ENCODE peak calls at places on chromosomes 3 and 15, in six cellular contexts. V, G, H, Q, Z and Y are unnamed samples.

GRCh38 chr3:187011915-187012314 is 81.6 kb downstream of the ST6GAL1 start:
- DNase-seq in V (peak; percentile 58), G (no peak), H (no peak), Q (no peak), Z (no peak), Y (no peak)

GRCh38 chr3:142801746-142802145 is 77.9 kb downstream of the TRPC1 start:
- DNase-seq in V (no peak), G (no peak), H (no peak), Q (no peak), Z (no peak), Y (no peak)

GRCh38 chr3:30666564-30667249 is 60.3 kb downstream of the TGFBR2 start:
- DNase-seq in V (no peak), G (no peak), H (no peak), Q (no peak), Z (no peak), Y (no peak)

GRCh38 chr15:49270541-49271421 is 100.7 kb downstream of the GALK2 start:
- DNase-seq in V (no peak), G (no peak), H (no peak), Q (no peak), Z (no peak), Y (peak; percentile 23)

GRCh38 chr3:186472466-186473008 is 71.6 kb downstream of the CRYGS start:
- DNase-seq in V (no peak), G (no peak), H (no peak), Q (no peak), Z (no peak), Y (no peak)

GRCh38 chr15:99438222-99438592 is 127.6 kb upstream of the MEF2A start:
- DNase-seq in V (no peak), G (peak; percentile 12), H (no peak), Q (no peak), Z (no peak), Y (peak; percentile 18)

GRCh38 chr3:184354121-184354728 is 7.2 kb downstream of the CLCN2 start:
- DNase-seq in V (peak; percentile 64), G (no peak), H (peak; percentile 18), Q (no peak), Z (no peak), Y (peak; percentile 64)

GRCh38 chr3:14113964-14114667 is 10.6 kb downstream of the CHCHD4 start:
- DNase-seq in V (no peak), G (no peak), H (peak; percentile 47), Q (no peak), Z (no peak), Y (no peak)

GRCh38 chr3:42823351-42823750 is 14.1 kb downstream of the ACKR2 start:
- DNase-seq in V (no peak), G (no peak), H (no peak), Q (no peak), Z (no peak), Y (no peak)

GRCh38 chr15:89299896-89300295 is 34.7 kb downstream of the POLG start:
- DNase-seq in V (no peak), G (no peak), H (no peak), Q (no peak), Z (peak; percentile 16), Y (no peak)

DNA sequence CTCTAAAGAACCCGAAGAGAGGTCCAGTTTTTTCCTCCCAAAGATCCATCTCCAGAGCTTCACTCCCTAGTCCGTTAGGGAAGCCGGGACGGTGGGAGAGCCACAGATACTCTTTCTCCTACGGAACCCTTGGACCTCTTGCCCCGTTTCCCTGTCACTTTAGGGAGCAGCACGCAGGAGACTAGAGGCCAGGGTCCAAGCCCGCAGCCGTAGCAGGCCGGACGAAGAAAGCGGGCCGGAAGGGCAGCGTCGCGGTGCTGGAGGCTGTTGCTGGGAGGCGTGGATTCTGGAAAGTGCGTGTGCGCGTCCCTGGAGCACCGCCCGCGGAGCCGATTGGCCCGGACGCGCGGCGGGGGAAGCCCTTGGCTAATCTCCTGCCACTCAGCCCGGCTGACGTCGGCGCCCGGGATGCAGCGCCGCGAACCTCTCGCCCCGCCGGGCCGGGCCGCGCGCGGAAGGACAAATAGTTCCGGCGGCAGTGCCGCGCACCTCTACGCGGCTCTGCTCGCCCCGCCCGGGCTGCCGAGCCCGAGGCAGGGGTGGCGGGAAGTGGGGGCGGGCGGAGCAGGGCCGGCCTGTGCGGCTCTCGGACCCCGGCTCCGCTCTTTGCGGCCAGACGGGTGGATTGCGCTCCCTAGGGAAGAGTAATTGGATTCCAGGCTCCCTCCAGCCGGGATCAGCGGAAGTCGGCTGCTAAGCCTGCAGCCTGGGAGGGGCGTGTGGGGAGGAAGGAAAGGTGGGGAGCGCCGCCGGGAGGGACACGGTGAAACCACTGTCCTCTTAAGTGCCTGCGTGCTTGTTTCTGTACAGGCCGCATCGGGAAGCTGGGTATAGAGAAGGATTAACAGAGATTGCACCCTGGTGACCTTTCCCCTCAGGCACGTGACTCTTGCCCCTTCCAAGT is 31.3 kb upstream of the TCF12 start:
- DNase-seq in V (peak; percentile 81), G (peak; percentile 87), H (peak; percentile 88), Q (peak; percentile 96), Z (peak; percentile 86), Y (peak; percentile 96)
- TF ChIP-seq POLR2A in V (peak; percentile 72), G (no peak), H (peak; percentile 84), Q (peak; percentile 90), Z (peak; percentile 68), Y (peak; percentile 87)

GRCh38 chr15:76863693-76864092 is 41.4 kb downstream of the SCAPER start:
- DNase-seq in V (no peak), G (no peak), H (no peak), Q (no peak), Z (no peak), Y (no peak)

GRCh38 chr15:76866008-76866407 is 39.1 kb downstream of the SCAPER start:
- DNase-seq in V (no peak), G (no peak), H (no peak), Q (peak; percentile 16), Z (no peak), Y (no peak)

GRCh38 chr15:76865548-76865991 is 39.6 kb downstream of the SCAPER start:
- DNase-seq in V (no peak), G (no peak), H (no peak), Q (no peak), Z (no peak), Y (no peak)

GRCh38 chr15:76868740-76869139 is 36.4 kb downstream of the SCAPER start:
- DNase-seq in V (no peak), G (no peak), H (no peak), Q (no peak), Z (no peak), Y (no peak)

DNA sequence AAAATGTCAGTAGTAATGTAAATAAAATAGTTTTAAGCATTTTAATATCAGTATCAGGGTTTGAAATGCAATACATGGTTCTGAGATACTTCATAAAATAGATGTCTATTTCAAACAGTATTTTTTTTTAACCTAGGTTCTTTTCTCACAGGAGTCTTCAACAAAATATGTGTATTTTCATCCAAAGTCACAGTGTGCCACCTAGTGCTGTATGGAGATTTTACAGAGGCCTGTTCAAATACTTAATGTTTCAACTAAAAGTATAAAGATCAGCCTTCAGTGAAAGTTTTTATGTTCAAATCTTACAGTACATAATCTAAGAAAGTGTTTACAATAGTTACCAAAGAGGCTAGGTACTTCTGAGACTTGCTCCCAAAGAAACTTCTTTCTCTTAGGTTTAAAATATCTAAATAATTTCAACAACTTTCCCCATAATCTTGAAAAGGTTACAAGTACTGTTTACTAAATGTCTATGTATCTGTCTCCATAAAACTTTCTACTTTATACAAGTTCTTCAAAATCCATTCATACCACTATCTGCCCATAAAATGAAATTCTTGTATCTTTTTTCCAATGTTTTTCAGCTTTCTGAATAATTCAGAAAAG is 38.3 kb downstream of the SCAPER start:
- DNase-seq in V (no peak), G (no peak), H (peak; percentile 34), Q (no peak), Z (peak; percentile 16), Y (no peak)
- TF ChIP-seq CTCF in V (peak; percentile 56), G (no peak), H (peak; percentile 51), Q (peak; percentile 30), Z (peak; percentile 50), Y (peak; percentile 8)

GRCh38 chr15:31172606-31173005 is 71.1 kb upstream of the TRPM1 start:
- DNase-seq in V (no peak), G (no peak), H (no peak), Q (no peak), Z (no peak), Y (no peak)

GRCh38 chr15:31171731-31172130 is 70.2 kb upstream of the TRPM1 start:
- DNase-seq in V (no peak), G (no peak), H (no peak), Q (no peak), Z (no peak), Y (no peak)

GRCh38 chr15:31164573-31164912 is 63.0 kb upstream of the TRPM1 start:
- DNase-seq in V (no peak), G (no peak), H (no peak), Q (no peak), Z (no peak), Y (no peak)

GRCh38 chr15:31173790-31174450 is 72.4 kb upstream of the TRPM1 start:
- DNase-seq in V (no peak), G (no peak), H (no peak), Q (no peak), Z (no peak), Y (no peak)

DNA sequence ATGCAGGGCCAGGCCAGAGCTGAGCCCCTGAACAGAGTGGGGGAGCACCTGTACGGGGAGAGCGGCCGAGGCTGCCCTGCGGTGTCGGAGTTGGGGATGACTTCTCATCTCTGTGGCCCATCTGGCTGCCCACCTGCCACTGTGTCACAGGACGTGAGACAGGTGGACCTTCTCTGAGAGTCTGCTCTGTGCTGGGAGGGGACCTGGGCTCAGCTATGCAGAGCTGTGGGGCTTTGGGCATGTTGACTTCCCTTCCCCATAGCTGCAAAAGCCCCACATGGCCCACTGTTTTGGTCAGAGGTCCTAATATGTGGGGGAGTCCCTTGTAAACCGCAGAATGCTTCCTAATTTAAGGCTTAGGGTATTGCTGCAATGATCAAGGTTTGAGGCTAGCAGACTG is 68.0 kb upstream of the TRPM1 start:
- DNase-seq in V (no peak), G (no peak), H (no peak), Q (no peak), Z (no peak), Y (no peak)
- TF ChIP-seq POLR2A in V (no peak), G (no peak), H (no peak), Q (no peak), Z (no peak), Y (no peak)

GRCh38 chr15:28975766-28976179 is 90.0 kb downstream of the APBA2 start:
- DNase-seq in V (peak; percentile 36), G (no peak), H (peak; percentile 42), Q (peak; percentile 37), Z (peak; percentile 39), Y (no peak)
- TF ChIP-seq CTCF in V (peak; percentile 45), G (no peak), H (peak; percentile 79), Q (peak; percentile 62), Z (peak; percentile 54), Y (no peak)

DNA sequence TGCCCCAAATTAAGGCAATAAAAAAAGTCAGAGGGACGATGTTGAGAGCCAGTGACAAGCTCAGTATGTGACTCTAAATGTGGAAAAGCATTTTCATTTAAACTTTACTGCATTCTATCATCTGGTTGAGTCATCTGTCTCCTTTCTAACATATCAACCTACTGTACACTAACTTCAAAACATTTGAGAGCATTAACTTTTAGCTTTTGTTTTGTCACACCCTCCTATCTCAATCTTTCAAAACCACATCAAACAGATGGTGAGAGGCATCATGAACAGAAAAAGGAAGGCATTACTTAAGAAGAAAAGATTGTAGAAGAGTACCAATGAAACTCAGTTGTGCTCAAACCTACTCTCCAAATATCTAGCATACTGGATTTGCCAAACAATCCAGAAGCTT is 4.8 kb downstream of the LRRC58 start:
- DNase-seq in V (no peak), G (no peak), H (peak; percentile 52), Q (no peak), Z (no peak), Y (no peak)
- TF ChIP-seq POLR2A in V (no peak), G (no peak), H (no peak), Q (no peak), Z (no peak), Y (no peak)